ENCODE peak calls at places on chromosomes 16 and 17, in six cellular contexts. B is T47D; K is CD8-positive, alpha-beta memory T cell; J is pancreas; F is WERI-Rb-1; A is T-helper 17 cell. Y is an unnamed sample.

GRCh38 chr17:64202683-64203430 is 60.2 kb downstream of the TEX2 start:
- DNase-seq in K (no peak), J (no peak), B (no peak), A (no peak), F (no peak), Y (no peak)

GRCh38 chr17:38598536-38598935 is 7.2 kb downstream of the SRCIN1 start:
- DNase-seq in B (peak), A (no peak), J (peak), F (peak), K (no peak), Y (peak)

GRCh38 chr17:58666858-58667267 is 25.0 kb downstream of the TEX14 start:
- DNase-seq in A (no peak), B (peak), F (no peak), K (peak), J (peak), Y (peak)

GRCh38 chr17:80752369-80752705 is 207.7 kb downstream of the RPTOR start:
- DNase-seq in A (no peak), B (no peak), F (no peak), J (no peak), K (no peak), Y (no peak)

GRCh38 chr16:50671644-50672260 is 9.4 kb downstream of the SNX20 start:
- DNase-seq in F (peak), A (no peak), K (peak), J (no peak), B (no peak), Y (no peak)

GRCh38 chr16:89017956-89018604 is 41.1 kb upstream of the CBFA2T3 start:
- DNase-seq in J (no peak), B (no peak), K (no peak), F (no peak), A (no peak), Y (no peak)

GRCh38 chr17:78659546-78659945 is 82.3 kb upstream of the DNAH17 start:
- DNase-seq in K (no peak), F (no peak), A (no peak), B (no peak), J (no peak), Y (no peak)

GRCh38 chr17:31513731-31514427 is 122.4 kb downstream of the RAB11FIP4 start:
- DNase-seq in J (no peak), B (no peak), F (no peak), A (no peak), K (no peak), Y (no peak)

GRCh38 chr16:71368958-71369357 is 10.4 kb downstream of the CALB2 start:
- DNase-seq in K (no peak), A (no peak), J (no peak), B (no peak), F (no peak), Y (no peak)